ENCODE peak calls at places on chromosomes 5 and 9, in five cellular contexts. One of them, this sample, is unnamed.

GRCh38 chr5:100824635-100825034 is 78.4 kb downstream of the ST8SIA4 start:
- DNase-seq in NCI-H1092: no peak
- DNase-seq in hippocampal formation: no peak
- DNase-seq in progenitor cell of endocrine pancreas: no peak
- DNase-seq in HT1080: no peak
- DNase-seq in this sample: no peak

GRCh38 chr9:81396528-81396927 is 292.8 kb downstream of the TLE1 start:
- DNase-seq in HT1080: no peak
- DNase-seq in progenitor cell of endocrine pancreas: no peak
- DNase-seq in NCI-H1092: no peak
- DNase-seq in hippocampal formation: no peak
- DNase-seq in this sample: no peak

GRCh38 chr9:132970306-132971062 is 8.0 kb upstream of the GFI1B start:
- DNase-seq in hippocampal formation: no peak
- DNase-seq in HT1080: no peak
- DNase-seq in NCI-H1092: no peak
- DNase-seq in progenitor cell of endocrine pancreas: no peak
- DNase-seq in this sample: no peak

GRCh38 chr5:96275051-96275450 is 158.0 kb downstream of the PCSK1 start:
- DNase-seq in NCI-H1092: no peak
- DNase-seq in progenitor cell of endocrine pancreas: no peak
- DNase-seq in HT1080: no peak
- DNase-seq in hippocampal formation: no peak
- DNase-seq in this sample: no peak

GRCh38 chr9:76161546-76161945 is 232.7 kb downstream of the RFK start:
- DNase-seq in progenitor cell of endocrine pancreas: no peak
- DNase-seq in HT1080: no peak
- DNase-seq in hippocampal formation: no peak
- DNase-seq in NCI-H1092: no peak
- DNase-seq in this sample: no peak

GRCh38 chr9:119284587-119285337 is 84.5 kb downstream of the BRINP1 start:
- DNase-seq in hippocampal formation: no peak
- DNase-seq in HT1080: no peak
- DNase-seq in NCI-H1092: no peak
- DNase-seq in progenitor cell of endocrine pancreas: no peak
- DNase-seq in this sample: no peak

GRCh38 chr5:33565304-33565703 is 124.5 kb downstream of the TARS1 start:
- DNase-seq in hippocampal formation: no peak
- DNase-seq in progenitor cell of endocrine pancreas: no peak
- DNase-seq in HT1080: no peak
- DNase-seq in NCI-H1092: no peak
- DNase-seq in this sample: no peak

GRCh38 chr9:94613003-94613402 is 19.4 kb upstream of the FBP2 start:
- DNase-seq in NCI-H1092: no peak
- DNase-seq in HT1080: no peak
- DNase-seq in progenitor cell of endocrine pancreas: no peak
- DNase-seq in hippocampal formation: no peak
- DNase-seq in this sample: no peak

GRCh38 chr5:172505840-172506638 is 51.7 kb upstream of the SH3PXD2B start:
- DNase-seq in progenitor cell of endocrine pancreas: peak; percentile 5
- DNase-seq in HT1080: no peak
- DNase-seq in NCI-H1092: no peak
- DNase-seq in hippocampal formation: no peak
- DNase-seq in this sample: peak; percentile 28

GRCh38 chr9:77177143-77177893 is at the start of gene VPS13A:
- DNase-seq in progenitor cell of endocrine pancreas: peak; percentile 93
- DNase-seq in NCI-H1092: peak; percentile 93
- DNase-seq in hippocampal formation: peak; percentile 73
- DNase-seq in HT1080: peak; percentile 96
- DNase-seq in this sample: peak; percentile 99

GRCh38 chr5:150642567-150642927 is 2.1 kb downstream of the SYNPO start:
- DNase-seq in progenitor cell of endocrine pancreas: no peak
- DNase-seq in hippocampal formation: no peak
- DNase-seq in NCI-H1092: no peak
- DNase-seq in HT1080: peak; percentile 89
- DNase-seq in this sample: no peak

GRCh38 chr9:124309665-124310064 is 51.9 kb downstream of the NEK6 start:
- DNase-seq in NCI-H1092: no peak
- DNase-seq in HT1080: peak; percentile 98
- DNase-seq in hippocampal formation: no peak
- DNase-seq in progenitor cell of endocrine pancreas: no peak
- DNase-seq in this sample: no peak

GRCh38 chr5:172798422-172799215 is 27.6 kb upstream of the DUSP1 start:
- DNase-seq in NCI-H1092: no peak
- DNase-seq in HT1080: peak; percentile 94
- DNase-seq in hippocampal formation: no peak
- DNase-seq in progenitor cell of endocrine pancreas: no peak
- DNase-seq in this sample: no peak

GRCh38 chr5:54159153-54159836 is 151.1 kb downstream of the ARL15 start:
- DNase-seq in hippocampal formation: no peak
- DNase-seq in progenitor cell of endocrine pancreas: no peak
- DNase-seq in HT1080: peak; percentile 40
- DNase-seq in NCI-H1092: no peak
- DNase-seq in this sample: no peak

GRCh38 chr9:129348890-129349570 is 171.0 kb upstream of the IER5L start:
- DNase-seq in progenitor cell of endocrine pancreas: no peak
- DNase-seq in NCI-H1092: no peak
- DNase-seq in HT1080: no peak
- DNase-seq in hippocampal formation: no peak
- DNase-seq in this sample: no peak

GRCh38 chr5:158154226-158155005 is 295.5 kb upstream of the CLINT1 start:
- DNase-seq in HT1080: peak; percentile 90
- DNase-seq in NCI-H1092: no peak
- DNase-seq in hippocampal formation: no peak
- DNase-seq in progenitor cell of endocrine pancreas: no peak
- DNase-seq in this sample: no peak

GRCh38 chr5:14445581-14446290 is 135.9 kb upstream of the OTULINL start:
- DNase-seq in NCI-H1092: no peak
- DNase-seq in progenitor cell of endocrine pancreas: no peak
- DNase-seq in HT1080: no peak
- DNase-seq in hippocampal formation: peak; percentile 20
- DNase-seq in this sample: no peak

GRCh38 chr5:132003982-132004381 is 7.5 kb downstream of the ACSL6 start:
- DNase-seq in HT1080: no peak
- DNase-seq in progenitor cell of endocrine pancreas: no peak
- DNase-seq in NCI-H1092: no peak
- DNase-seq in hippocampal formation: no peak
- DNase-seq in this sample: no peak

GRCh38 chr5:85293139-85293785 is 908.6 kb upstream of the EDIL3 start:
- DNase-seq in HT1080: peak; percentile 12
- DNase-seq in NCI-H1092: no peak
- DNase-seq in hippocampal formation: no peak
- DNase-seq in progenitor cell of endocrine pancreas: no peak
- DNase-seq in this sample: no peak

GRCh38 chr9:104740596-104740995 is 6.9 kb upstream of the NIPSNAP3A start:
- DNase-seq in progenitor cell of endocrine pancreas: no peak
- DNase-seq in HT1080: peak; percentile 69
- DNase-seq in hippocampal formation: no peak
- DNase-seq in NCI-H1092: no peak
- DNase-seq in this sample: no peak

This sample was measured in H1.